ENCODE peak calls at places on chromosomes 4 and X, in ten cellular contexts. Q, B, G, C, M, N, J, X, A and Z are unnamed samples.

GRCh38 chrX:128106630-128107029 is 54.4 kb upstream of the ACTRT1 start:
- DNase-seq in B (no peak), A (peak), G (no peak), C (no peak), N (peak), M (no peak), J (peak), Q (peak), X (no peak), Z (no peak)

GRCh38 chr4:177583000-177583399 is 140.8 kb upstream of the AGA start:
- DNase-seq in J (no peak), A (no peak), M (no peak), X (no peak), G (no peak), B (no peak), N (no peak), C (no peak), Q (no peak), Z (no peak)

GRCh38 chr4:71456841-71457240 is 118.0 kb downstream of the SLC4A4 start:
- DNase-seq in A (peak), J (no peak), G (peak), N (no peak), B (no peak), M (peak), X (no peak), C (no peak), Q (no peak), Z (no peak)

GRCh38 chr4:7584760-7585159 is 150.0 kb upstream of the PSAPL1 start:
- DNase-seq in G (no peak), N (no peak), B (no peak), Q (no peak), M (no peak), J (no peak), X (no peak), C (no peak), A (no peak), Z (no peak)

GRCh38 chr4:56077676-56078075 is 128.9 kb downstream of the CEP135 start:
- DNase-seq in X (no peak), J (no peak), Q (no peak), C (no peak), G (no peak), A (no peak), B (no peak), M (no peak), N (no peak), Z (no peak)

GRCh38 chr4:155617312-155617711 is 49.3 kb upstream of the GUCY1A1 start:
- DNase-seq in N (peak), A (no peak), Q (no peak), B (no peak), M (no peak), J (no peak), G (no peak), X (no peak), C (no peak), Z (no peak)

GRCh38 chrX:15241258-15241657 is 28.6 kb downstream of the ASB9 start:
- DNase-seq in M (no peak), C (no peak), X (no peak), G (no peak), A (no peak), J (no peak), Q (no peak), N (no peak), B (no peak), Z (no peak)

GRCh38 chr4:119832731-119833233 is 204.2 kb upstream of the PDE5A start:
- DNase-seq in M (no peak), G (no peak), A (no peak), B (no peak), Q (no peak), X (no peak), N (no peak), C (no peak), J (no peak), Z (no peak)

GRCh38 chr4:7322166-7322991 is 112.4 kb downstream of the PSAPL1 start:
- DNase-seq in X (no peak), M (no peak), N (no peak), G (no peak), A (no peak), J (no peak), C (no peak), Q (no peak), B (no peak), Z (no peak)

GRCh38 chr4:188660796-188661195 is 521.6 kb downstream of the TRIML1 start:
- DNase-seq in X (no peak), A (no peak), M (no peak), B (no peak), J (no peak), C (no peak), G (no peak), Q (no peak), N (no peak), Z (no peak)

GRCh38 chr4:168856312-168856711 is 153.7 kb downstream of the CBR4 start:
- DNase-seq in B (no peak), M (no peak), N (no peak), J (no peak), A (no peak), X (no peak), Q (no peak), C (no peak), G (no peak), Z (no peak)

GRCh38 chr4:73653695-73654106 is 33.5 kb upstream of the RASSF6 start:
- DNase-seq in J (no peak), A (peak), N (peak), M (peak), X (no peak), Q (peak), B (peak), C (peak), G (no peak), Z (no peak)

GRCh38 chrX:18871161-18871880 is 112.6 kb downstream of the PHKA2 start:
- DNase-seq in C (no peak), B (no peak), G (no peak), N (no peak), A (no peak), M (no peak), X (no peak), Q (no peak), J (no peak), Z (no peak)

GRCh38 chrX:5458300-5458699 is 770.4 kb downstream of the NLGN4X start:
- DNase-seq in X (no peak), C (no peak), B (no peak), J (peak), A (peak), M (no peak), G (no peak), Q (no peak), N (no peak), Z (no peak)

GRCh38 chr4:112099701-112100289 is 45.5 kb upstream of the FAM241A start:
- DNase-seq in G (no peak), B (no peak), J (no peak), C (no peak), A (peak), M (no peak), Q (peak), X (no peak), N (peak), Z (no peak)

GRCh38 chr4:144589512-144589911 is 56.4 kb upstream of the HHIP start:
- DNase-seq in C (no peak), B (no peak), Q (no peak), J (no peak), X (no peak), G (no peak), M (no peak), N (no peak), A (no peak), Z (no peak)

GRCh38 chr4:87559090-87559837 is 30.1 kb upstream of the SPARCL1 start:
- DNase-seq in M (no peak), N (no peak), J (peak), X (no peak), A (peak), B (no peak), C (peak), Q (no peak), G (no peak), Z (peak)

GRCh38 chr4:52545099-52546069 is 113.7 kb downstream of the USP46 start:
- DNase-seq in A (peak), Q (peak), M (peak), N (peak), B (peak), C (peak), X (peak), G (no peak), J (peak), Z (peak)

GRCh38 chrX:109774136-109774535 is 41.1 kb upstream of the ACSL4 start:
- DNase-seq in G (no peak), B (no peak), X (no peak), C (no peak), M (no peak), Q (no peak), A (no peak), J (no peak), N (no peak), Z (no peak)

GRCh38 chr4:182495986-182496385 is 252.8 kb downstream of the TENM3 start:
- DNase-seq in G (no peak), B (no peak), C (no peak), J (no peak), M (no peak), N (no peak), Q (no peak), X (no peak), A (no peak), Z (no peak)

GRCh38 chr4:163180087-163180486 is 13.4 kb upstream of the NAF1 start:
- DNase-seq in N (no peak), M (no peak), C (no peak), B (no peak), J (no peak), X (no peak), Q (no peak), G (no peak), A (no peak), Z (no peak)

GRCh38 chr4:125266901-125267601 is 47.7 kb upstream of the FAT4 start:
- DNase-seq in M (peak), N (no peak), C (no peak), J (no peak), B (no peak), G (peak), A (no peak), X (no peak), Q (no peak), Z (no peak)

GRCh38 chr4:74501579-74501978 is 56.6 kb downstream of the AREG start:
- DNase-seq in M (peak), J (no peak), A (no peak), N (peak), C (no peak), G (no peak), B (no peak), Q (no peak), X (no peak), Z (no peak)

GRCh38 chr4:38210396-38211114 is 250.4 kb downstream of the PTTG2 start:
- DNase-seq in A (no peak), M (no peak), J (no peak), G (no peak), B (no peak), N (peak), Q (no peak), X (no peak), C (no peak), Z (no peak)

GRCh38 chr4:78937837-78938236 is 1.4 kb downstream of the PAQR3 start:
- DNase-seq in M (no peak), G (no peak), Q (no peak), B (no peak), J (no peak), N (peak), A (peak), C (no peak), X (no peak), Z (no peak)

GRCh38 chr4:77465271-77465670 is 140.3 kb upstream of the CXCL13 start:
- DNase-seq in C (no peak), M (no peak), J (peak), A (no peak), Q (no peak), G (no peak), N (peak), X (no peak), B (peak), Z (peak)

GRCh38 chr4:108342325-108342986 is 173.7 kb upstream of the LEF1 start:
- DNase-seq in X (no peak), A (no peak), N (no peak), J (no peak), G (no peak), M (no peak), B (no peak), Q (no peak), C (no peak), Z (no peak)

GRCh38 chrX:150936556-150936955 is 38.1 kb upstream of the CD99L2 start:
- DNase-seq in C (no peak), X (no peak), M (no peak), A (no peak), J (no peak), N (no peak), B (no peak), Q (no peak), G (no peak), Z (no peak)

GRCh38 chr4:24781999-24782745 is 13.2 kb upstream of the SOD3 start:
- DNase-seq in Q (no peak), G (no peak), X (no peak), B (no peak), M (no peak), C (no peak), A (no peak), J (no peak), N (peak), Z (no peak)

GRCh38 chr4:112747035-112747434 is 110.1 kb downstream of the LARP7 start:
- DNase-seq in C (no peak), B (no peak), M (no peak), X (no peak), Q (no peak), N (no peak), J (no peak), G (no peak), A (no peak), Z (no peak)

GRCh38 chr4:137545461-137545861 is 13.2 kb upstream of the PCDH18 start:
- DNase-seq in G (no peak), Q (no peak), B (peak), X (no peak), J (no peak), N (no peak), A (peak), M (no peak), C (no peak), Z (no peak)

GRCh38 chr4:162237676-162238075 is 73.9 kb upstream of the FSTL5 start:
- DNase-seq in A (no peak), C (no peak), B (no peak), N (no peak), Q (no peak), J (no peak), X (no peak), M (no peak), G (no peak), Z (no peak)

GRCh38 chr4:157048248-157048647 is 27.7 kb upstream of the GLRB start:
- DNase-seq in G (no peak), J (no peak), C (no peak), A (no peak), N (no peak), X (no peak), B (peak), M (peak), Q (no peak), Z (peak)

GRCh38 chrX:67555578-67556203 is 11.9 kb downstream of the AR start:
- DNase-seq in J (peak), M (no peak), N (peak), B (peak), G (no peak), Q (no peak), X (no peak), A (no peak), C (no peak), Z (peak)

GRCh38 chr4:21898101-21898500 is 50.5 kb downstream of the KCNIP4 start:
- DNase-seq in M (no peak), G (no peak), J (no peak), A (no peak), N (no peak), C (no peak), X (no peak), B (no peak), Q (no peak), Z (no peak)

GRCh38 chr4:143721317-143721716 is 20.8 kb upstream of the FREM3 start:
- DNase-seq in X (no peak), J (no peak), N (peak), M (no peak), A (no peak), G (no peak), Q (no peak), B (no peak), C (no peak), Z (no peak)